ENCODE peak calls at places on chromosomes 13 and 19, in ten cellular contexts. A, M, R, S, Z, H, L, K, C and J are unnamed samples. For H3K9me3, the result is how much of the 10 kb centered on the place peaks cover.

GRCh38 chr13:109156181-109156935 is 526.9 kb downstream of the MYO16 start:
- DNase-seq in M (no peak), C (no peak), L (peak), A (no peak), S (no peak), K (peak), R (no peak), Z (no peak), H (no peak), J (peak)

GRCh38 chr19:55212447-55212846 is 3.1 kb upstream of the PTPRH start:
- DNase-seq in A (peak), Z (peak), C (no peak), R (no peak), K (no peak), S (no peak), M (no peak), H (no peak), L (no peak), J (no peak)

GRCh38 chr19:16461630-16462051 is 10.1 kb downstream of the EPS15L1 start:
- DNase-seq in A (no peak), C (no peak), L (no peak), H (no peak), Z (no peak), M (no peak), R (peak), S (no peak), K (peak), J (no peak)

GRCh38 chr19:947090-947706 is 21.4 kb downstream of the ARID3A start:
- DNase-seq in L (peak), A (no peak), S (no peak), K (no peak), Z (no peak), R (no peak), M (no peak), H (no peak), C (no peak), J (no peak)

GRCh38 chr19:1652471-1653299 is at the start of gene TCF3:
- DNase-seq in H (peak), C (peak), S (peak), K (peak), L (peak), A (peak), M (peak), Z (peak), R (peak), J (peak)

GRCh38 chr19:5503598-5503997 is 48.4 kb downstream of the ZNRF4 start:
- DNase-seq in S (no peak), M (no peak), H (no peak), L (no peak), K (no peak), R (no peak), A (no peak), Z (no peak), C (no peak), J (no peak)

GRCh38 chr19:38912600-38913514 is 871 bp upstream of the CCER2 start:
- DNase-seq in A (no peak), M (no peak), H (no peak), L (no peak), R (no peak), C (no peak), K (no peak), S (no peak), Z (no peak), J (no peak)

GRCh38 chr19:36378625-36379509 is at the start of gene ZFP14:
- DNase-seq in R (peak), K (peak), L (peak), H (peak), C (peak), A (peak), Z (peak), S (peak), M (peak), J (peak)

GRCh38 chr13:95044452-95045205 is 256.6 kb downstream of the ABCC4 start:
- DNase-seq in H (no peak), M (no peak), L (no peak), S (no peak), A (no peak), R (no peak), K (no peak), C (no peak), Z (no peak), J (no peak)

GRCh38 chr13:102039264-102039663 is 362.6 kb downstream of the FGF14 start:
- DNase-seq in R (no peak), L (no peak), K (peak), Z (no peak), M (no peak), C (no peak), H (no peak), S (no peak), A (no peak), J (no peak)

GRCh38 chr13:90272356-90272755 is 1075.1 kb upstream of the MIR17HG start:
- DNase-seq in Z (no peak), K (no peak), H (no peak), L (no peak), R (no peak), S (no peak), M (no peak), A (no peak), C (no peak), J (no peak)

GRCh38 chr13:51009597-51009996 is 100.0 kb downstream of the RNASEH2B start:
- DNase-seq in Z (no peak), H (no peak), C (no peak), R (no peak), M (no peak), S (no peak), K (no peak), L (no peak), A (no peak), J (no peak)

GRCh38 chr13:46492946-46493345 is 60.0 kb upstream of the LRCH1 start:
- DNase-seq in L (no peak), Z (no peak), R (no peak), M (peak), S (no peak), K (peak), C (peak), H (no peak), A (peak), J (no peak)

GRCh38 chr13:99062593-99062992 is 84.7 kb upstream of the DOCK9 start:
- DNase-seq in H (no peak), S (no peak), K (peak), M (no peak), R (no peak), A (no peak), C (no peak), L (peak), Z (no peak), J (no peak)

GRCh38 chr19:51811344-51811743 is 16.4 kb downstream of the FPR3 start:
- DNase-seq in Z (no peak), A (no peak), M (no peak), H (no peak), R (no peak), K (no peak), C (no peak), S (no peak), L (peak), J (peak)

GRCh38 chr19:791605-792360 is 5.5 kb upstream of the PTBP1 start:
- DNase-seq in H (no peak), L (no peak), R (no peak), A (no peak), M (no peak), C (no peak), Z (no peak), S (no peak), K (no peak), J (no peak)

GRCh38 chr13:72839831-72840426 is 58.0 kb downstream of the PIBF1 start:
- DNase-seq in H (peak), R (no peak), Z (peak), C (no peak), S (peak), K (no peak), L (no peak), A (peak), M (peak), J (no peak)

GRCh38 chr13:30862707-30863106 is 43.4 kb upstream of the MEDAG start:
- DNase-seq in L (peak), K (no peak), H (no peak), M (peak), C (no peak), R (no peak), S (no peak), Z (no peak), A (no peak), J (peak)

GRCh38 chr13:21012841-21013681 is 48.3 kb downstream of the LATS2 start:
- DNase-seq in H (peak), S (no peak), A (no peak), R (no peak), Z (no peak), L (no peak), M (no peak), C (no peak), K (no peak), J (peak)

GRCh38 chr13:77529501-77529840 is 6.0 kb upstream of the SCEL start:
- DNase-seq in M (no peak), S (no peak), K (no peak), A (no peak), R (no peak), H (no peak), L (no peak), C (no peak), Z (no peak), J (no peak)

GRCh38 chr19:625257-625656 is 8.1 kb downstream of the POLRMT start:
- DNase-seq in R (no peak), M (no peak), A (no peak), L (no peak), S (no peak), Z (no peak), K (no peak), H (no peak), C (no peak), J (no peak)

GRCh38 chr13:113455384-113455783 is 2.1 kb upstream of the ADPRHL1 start:
- DNase-seq in C (no peak), K (no peak), H (peak), A (no peak), L (no peak), M (no peak), S (no peak), R (peak), Z (no peak), J (no peak)

GRCh38 chr19:5058456-5059190 is 89.7 kb downstream of the KDM4B start:
- DNase-seq in C (no peak), M (no peak), A (no peak), Z (no peak), S (no peak), K (no peak), L (no peak), H (no peak), R (no peak), J (no peak)

GRCh38 chr19:39563408-39563807 is 23.4 kb upstream of the EID2 start:
- DNase-seq in Z (no peak), M (no peak), S (no peak), A (no peak), R (no peak), K (no peak), C (no peak), L (no peak), H (no peak), J (no peak)

GRCh38 chr13:51806571-51806970 is 2.6 kb upstream of the DHRS12 start:
- DNase-seq in H (no peak), R (no peak), A (no peak), Z (peak), S (peak), C (no peak), L (no peak), M (no peak), K (peak), J (no peak)

GRCh38 chr19:33552928-33553279 is 31.3 kb upstream of the PEPD start:
- DNase-seq in L (peak), S (no peak), H (peak), K (no peak), R (no peak), A (no peak), M (no peak), Z (no peak), C (no peak), J (peak)

GRCh38 chr19:49593233-49594113 is 2.5 kb downstream of the PRR12 start:
- DNase-seq in H (peak), R (peak), C (peak), K (peak), A (peak), L (peak), S (peak), M (peak), Z (peak), J (peak)

GRCh38 chr19:49592486-49593232 is 1.7 kb downstream of the PRR12 start:
- DNase-seq in L (no peak), R (no peak), S (no peak), H (no peak), K (no peak), M (peak), C (no peak), A (peak), Z (no peak), J (no peak)

GRCh38 chr19:49595819-49596404 is 4.9 kb downstream of the PRR12 start:
- DNase-seq in R (no peak), H (no peak), A (no peak), Z (no peak), L (no peak), S (no peak), M (no peak), K (no peak), C (no peak), J (no peak)

GRCh38 chr19:49595006-49595818 is 4.2 kb downstream of the PRR12 start:
- DNase-seq in L (no peak), M (no peak), C (no peak), A (no peak), S (no peak), K (no peak), H (no peak), R (no peak), Z (no peak), J (no peak)

GRCh38 chr19:49594157-49595005 is 3.4 kb downstream of the PRR12 start:
- DNase-seq in A (no peak), C (no peak), M (no peak), L (no peak), H (no peak), K (no peak), S (no peak), Z (no peak), R (no peak), J (no peak)
- H3K4me3 ChIP-seq in A (no peak), C (no peak), M (peak), L (no peak), H (no peak), K (no peak), S (no peak), Z (no peak), R (no peak), J (no peak)

DNA sequence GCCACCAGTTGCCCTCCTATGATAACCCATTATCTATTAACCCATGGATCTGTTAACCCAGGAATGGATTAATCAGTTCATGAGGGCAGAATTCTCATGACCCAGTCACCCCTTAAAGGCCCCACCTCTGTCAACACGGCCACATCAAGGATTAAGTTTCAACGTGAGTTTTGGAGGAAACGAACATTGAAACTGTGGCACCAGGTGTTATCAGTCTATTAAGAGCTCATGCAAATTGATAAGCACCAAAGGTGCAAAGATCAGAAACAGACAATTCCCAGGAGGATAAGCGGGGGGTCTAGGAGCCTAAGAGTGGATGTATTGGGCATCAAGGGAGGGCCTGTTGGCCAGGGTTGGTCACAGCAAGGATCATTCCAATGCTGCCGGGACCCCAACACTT is 19.9 kb upstream of the ELAVL1 start:
- DNase-seq in A (no peak), S (no peak), M (no peak), R (no peak), K (no peak), H (no peak), Z (no peak), C (no peak), L (no peak), J (no peak)
- H3K9me3 ChIP-seq in A (under half), S (under half), M (under half), R (under half), K (under half), H (under half), Z (under half), C (under half), L (under half), J (under half)

GRCh38 chr19:18940791-18941627 is at the start of gene HOMER3:
- DNase-seq in K (peak), Z (peak), R (peak), C (no peak), L (peak), H (peak), A (peak), M (peak), S (peak), J (peak)
- H3K4me3 ChIP-seq in K (peak), Z (no peak), R (peak), C (peak), L (peak), H (peak), A (no peak), M (peak), S (peak), J (peak)

DNA sequence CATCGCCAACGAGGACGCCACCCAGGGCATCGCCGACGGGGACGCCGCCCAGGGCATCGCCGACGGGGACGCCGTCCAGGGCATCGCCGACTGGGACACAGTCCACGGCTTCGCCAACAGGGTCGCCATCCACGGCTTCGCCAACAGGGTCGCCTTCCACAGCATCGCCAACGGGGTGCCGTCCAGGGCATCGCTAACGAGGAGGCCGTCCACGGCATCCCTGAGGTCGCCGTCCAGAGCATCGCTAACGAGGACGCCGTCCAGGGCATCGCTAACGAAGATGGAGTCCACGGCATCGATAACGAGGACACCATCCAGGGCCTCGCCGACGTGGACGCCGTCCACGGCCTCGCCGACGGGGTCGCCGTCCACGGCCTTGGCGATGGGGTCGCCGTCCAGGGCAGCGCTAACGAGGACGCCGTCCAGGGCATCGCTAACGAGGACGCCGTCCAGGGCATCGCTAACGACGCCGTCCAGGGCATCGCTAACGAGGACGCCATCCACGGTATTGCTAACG is 947.8 kb downstream of the TUBA3C start:
- DNase-seq in A (no peak), R (no peak), K (no peak), S (no peak), L (no peak), M (no peak), C (no peak), Z (no peak), H (no peak), J (no peak)
- H3K9me3 ChIP-seq in A (under half), R (under half), K (under half), S (under half), L (under half), M (under half), C (under half), Z (under half), H (under half), J (under half)

DNA sequence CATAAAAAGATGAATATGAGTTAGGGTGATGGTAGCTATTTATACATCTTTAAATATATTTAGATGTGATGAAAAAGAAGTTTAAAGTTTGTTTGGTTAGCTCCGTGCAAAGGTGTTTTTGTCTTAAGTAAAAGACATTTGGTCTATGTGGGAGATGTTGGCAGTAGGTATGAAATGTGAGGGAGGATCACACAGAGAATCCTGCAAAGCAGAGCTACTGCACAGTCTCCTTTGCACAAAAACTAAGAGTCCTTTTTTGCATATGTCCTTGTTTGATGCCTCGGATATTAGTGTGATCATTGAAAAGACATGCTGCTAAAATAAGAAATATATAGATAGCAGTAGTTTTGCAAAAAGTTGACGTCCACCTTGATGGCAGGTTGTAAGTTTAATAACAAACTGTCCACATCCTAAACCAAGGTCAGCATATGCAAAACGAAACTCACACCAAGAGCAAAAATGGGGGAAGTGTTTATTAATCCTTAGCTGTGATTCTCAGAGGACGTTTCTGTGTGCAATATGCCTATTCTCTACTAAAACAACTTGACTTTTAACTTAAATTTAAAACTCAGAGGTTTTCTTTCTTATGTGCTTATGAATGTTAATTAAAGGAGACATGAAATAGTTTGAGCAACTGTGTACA is 870.1 kb downstream of the PCDH9 start:
- DNase-seq in R (no peak), M (no peak), C (no peak), K (no peak), L (no peak), S (no peak), Z (no peak), H (no peak), A (no peak), J (no peak)
- H3K4me3 ChIP-seq in R (no peak), M (no peak), C (no peak), K (no peak), L (no peak), S (no peak), Z (no peak), H (no peak), A (no peak), J (no peak)

GRCh38 chr13:79972066-79972569 is 368.8 kb downstream of the SPRY2 start:
- DNase-seq in K (no peak), A (no peak), Z (no peak), L (no peak), R (no peak), S (no peak), H (no peak), M (no peak), C (no peak), J (no peak)
- H3K9me3 ChIP-seq in K (under half), A (under half), Z (under half), L (under half), R (under half), S (under half), H (under half), M (under half), C (under half), J (under half)

GRCh38 chr13:36343766-36344165 is 2.4 kb downstream of the SPART start:
- DNase-seq in A (no peak), R (no peak), K (no peak), M (no peak), S (no peak), H (no peak), C (no peak), Z (no peak), L (no peak), J (no peak)
- H3K4me3 ChIP-seq in A (no peak), R (no peak), K (no peak), M (no peak), S (no peak), H (no peak), C (no peak), Z (no peak), L (no peak), J (peak)